ENCODE peak calls at places on chromosome 5, in nine cellular contexts. Z is ACHN; L is astrocyte of the cerebellum; X is NT2/D1; E is stimulated activated CD4-positive, alpha-beta T cell treated with anti-CD3 and anti-CD28 coated beads, Interleukin-4, amount 100 ng/mL, for 48 hours; Y is mesendoderm; N is GM20000; W is NCI-H748 treated with DMSO at 0.1 percent for 48 hours; U is substantia nigra. S is an unnamed sample.

GRCh38 chr5:10760033-10760975 is 730 bp downstream of the DAP start:
- DNase-seq in L (no peak), E (peak), N (peak), X (no peak), W (peak), Z (peak), U (peak), Y (peak), S (peak)

GRCh38 chr5:173304591-173304988 is 23.6 kb downstream of the STC2 start:
- DNase-seq in X (no peak), Y (no peak), Z (no peak), U (no peak), E (no peak), W (no peak), N (no peak), L (no peak), S (no peak)

GRCh38 chr5:43370352-43370751 is 41.8 kb downstream of the CCL28 start:
- DNase-seq in X (no peak), E (no peak), N (no peak), Z (no peak), W (no peak), Y (no peak), U (no peak), L (no peak), S (no peak)

GRCh38 chr5:10250804-10251276 is 760 bp downstream of the CCT5 start:
- DNase-seq in U (no peak), L (no peak), W (no peak), Y (peak), X (no peak), N (peak), Z (peak), E (no peak), S (peak)

GRCh38 chr5:56330806-56331205 is 97.7 kb upstream of the ANKRD55 start:
- DNase-seq in W (no peak), U (no peak), L (no peak), Z (no peak), X (no peak), N (no peak), Y (no peak), E (no peak), S (no peak)

GRCh38 chr5:98769006-98769255 is 4.5 kb upstream of the RGMB start:
- DNase-seq in W (peak), X (no peak), U (peak), N (peak), L (no peak), Z (peak), Y (no peak), E (peak), S (no peak)

GRCh38 chr5:42840279-42840678 is 28.6 kb upstream of the SELENOP start:
- DNase-seq in E (no peak), W (no peak), N (no peak), L (peak), X (no peak), Z (no peak), U (no peak), Y (no peak), S (peak)

GRCh38 chr5:43852276-43852675 is 249.3 kb downstream of the NNT start:
- DNase-seq in N (no peak), X (no peak), U (no peak), Y (peak), Z (no peak), W (no peak), L (no peak), E (no peak), S (no peak)

GRCh38 chr5:149320791-149321330 is 24.4 kb upstream of the GRPEL2 start:
- DNase-seq in E (no peak), U (peak), Z (peak), L (peak), X (peak), Y (peak), N (no peak), W (peak), S (peak)

GRCh38 chr5:178078197-178078995 is 34.9 kb upstream of the N4BP3 start:
- DNase-seq in Y (no peak), Z (no peak), E (no peak), N (no peak), U (no peak), L (no peak), X (no peak), W (no peak), S (peak)

GRCh38 chr5:56415356-56415765 is 182.2 kb upstream of the ANKRD55 start:
- DNase-seq in W (no peak), N (peak), L (no peak), Y (no peak), Z (no peak), X (no peak), U (no peak), E (no peak), S (peak)

GRCh38 chr5:98763001-98763630 is 10.3 kb upstream of the RGMB start:
- DNase-seq in L (no peak), X (no peak), N (no peak), U (no peak), W (no peak), Z (peak), Y (peak), E (no peak), S (peak)

GRCh38 chr5:1041225-1042186 is 32.9 kb downstream of the NKD2 start:
- DNase-seq in N (no peak), X (no peak), Z (no peak), L (no peak), W (no peak), U (no peak), Y (no peak), E (no peak), S (no peak)

GRCh38 chr5:110377411-110378392 is 348.8 kb downstream of the TMEM232 start:
- DNase-seq in N (no peak), E (no peak), U (no peak), L (no peak), Y (peak), W (no peak), X (no peak), Z (no peak), S (peak)

GRCh38 chr5:42719034-42719433 is 37.6 kb upstream of the CCDC152 start:
- DNase-seq in E (no peak), U (no peak), N (no peak), W (no peak), L (no peak), Y (no peak), X (no peak), Z (no peak), S (no peak)

GRCh38 chr5:80871541-80871961 is 88.6 kb upstream of the RASGRF2 start:
- DNase-seq in W (no peak), U (no peak), X (no peak), Z (peak), E (peak), Y (peak), N (no peak), L (peak), S (peak)

GRCh38 chr5:124698774-124699173 is 47.7 kb downstream of the ZNF608 start:
- DNase-seq in U (no peak), N (no peak), Z (no peak), W (no peak), Y (no peak), L (no peak), X (no peak), E (no peak), S (peak)

GRCh38 chr5:13385066-13385465 is 559.4 kb downstream of the DNAH5 start:
- DNase-seq in N (no peak), L (no peak), W (no peak), X (no peak), E (no peak), Y (no peak), Z (no peak), U (no peak), S (no peak)

GRCh38 chr5:107487056-107487461 is 183.7 kb downstream of the EFNA5 start:
- DNase-seq in Z (no peak), U (no peak), W (no peak), N (no peak), Y (no peak), X (no peak), L (no peak), E (no peak), S (no peak)

GRCh38 chr5:61333351-61334223 is 1.5 kb downstream of the ZSWIM6 start:
- DNase-seq in U (no peak), E (no peak), W (peak), N (peak), Y (peak), L (no peak), Z (no peak), X (no peak), S (no peak)

GRCh38 chr5:55324815-55325418 is 17.1 kb downstream of the MTREX start:
- DNase-seq in U (no peak), Z (peak), W (peak), N (peak), E (no peak), X (no peak), L (peak), Y (peak), S (peak)

GRCh38 chr5:60488466-60489130 is 211.4 kb downstream of the DEPDC1B start:
- DNase-seq in Y (no peak), E (no peak), W (no peak), Z (no peak), X (no peak), U (no peak), L (no peak), N (no peak), S (no peak)

GRCh38 chr5:51488803-51489642 is 105.8 kb downstream of the ISL1 start:
- DNase-seq in W (no peak), N (no peak), Z (no peak), E (no peak), L (no peak), Y (no peak), U (no peak), X (no peak), S (no peak)

GRCh38 chr5:6000867-6001266 is 377.5 kb downstream of the MED10 start:
- DNase-seq in W (no peak), Z (no peak), E (no peak), U (no peak), X (no peak), N (no peak), L (no peak), Y (no peak), S (no peak)

GRCh38 chr5:164335837-164336236 is 830.4 kb downstream of the MAT2B start:
- DNase-seq in Y (peak), U (no peak), E (no peak), X (no peak), Z (peak), L (no peak), N (no peak), W (no peak), S (peak)

GRCh38 chr5:168951341-168951740 is 349.6 kb downstream of the SLIT3 start:
- DNase-seq in X (no peak), N (no peak), E (no peak), Y (no peak), W (no peak), U (no peak), L (no peak), Z (no peak), S (no peak)

GRCh38 chr5:149177911-149178565 is 36.7 kb downstream of the ABLIM3 start:
- DNase-seq in Z (no peak), U (no peak), X (no peak), W (no peak), E (no peak), L (no peak), N (no peak), Y (peak), S (no peak)

GRCh38 chr5:148145916-148146315 is 22.4 kb upstream of the SPINK14 start:
- DNase-seq in E (no peak), Y (peak), N (no peak), Z (no peak), X (no peak), L (peak), W (no peak), U (no peak), S (peak)

GRCh38 chr5:1241509-1242080 is 16.4 kb downstream of the SLC6A18 start:
- DNase-seq in X (no peak), N (no peak), E (no peak), Y (no peak), Z (no peak), L (no peak), U (no peak), W (no peak), S (no peak)

GRCh38 chr5:145141534-145141933 is 693.6 kb downstream of the PRELID2 start:
- DNase-seq in N (no peak), Z (no peak), E (no peak), L (no peak), Y (no peak), W (no peak), X (no peak), U (no peak), S (no peak)

S was measured in A172.